ENCODE peak calls at places on chromosomes 1 and 21, in seven cellular contexts. One of them, this sample, is unnamed.

GRCh38 chr1:154972517-154973343 is 1.8 kb upstream of the CKS1B start:
- DNase-seq in AG04450: peak
- DNase-seq in activated effector memory CD4-positive, alpha-beta T cell treated with anti-CD3 and anti-CD28 coated beads, Interleukin-2, amount 50 U/mL, for 16 hours: no peak
- DNase-seq in stimulated activated CD4-positive, alpha-beta T cell treated with anti-CD3 and anti-CD28 coated beads, Interleukin-12 subunit alpha, Interleukin-12 subunit beta, amount 100 ng/mL, for 4 hours: no peak
- DNase-seq in mesothelial cell of epicardium: peak
- DNase-seq in T-helper 17 cell: no peak
- DNase-seq in fibroblast of pulmonary artery: peak
- DNase-seq in this sample: no peak

GRCh38 chr1:244011251-244011650 is 39.8 kb upstream of the ZBTB18 start:
- DNase-seq in T-helper 17 cell: no peak
- DNase-seq in AG04450: peak
- DNase-seq in fibroblast of pulmonary artery: peak
- DNase-seq in stimulated activated CD4-positive, alpha-beta T cell treated with anti-CD3 and anti-CD28 coated beads, Interleukin-12 subunit alpha, Interleukin-12 subunit beta, amount 100 ng/mL, for 4 hours: no peak
- DNase-seq in activated effector memory CD4-positive, alpha-beta T cell treated with anti-CD3 and anti-CD28 coated beads, Interleukin-2, amount 50 U/mL, for 16 hours: no peak
- DNase-seq in mesothelial cell of epicardium: no peak
- DNase-seq in this sample: no peak

GRCh38 chr1:112264553-112264952 is 131.5 kb upstream of the CTTNBP2NL start:
- DNase-seq in T-helper 17 cell: no peak
- DNase-seq in stimulated activated CD4-positive, alpha-beta T cell treated with anti-CD3 and anti-CD28 coated beads, Interleukin-12 subunit alpha, Interleukin-12 subunit beta, amount 100 ng/mL, for 4 hours: no peak
- DNase-seq in fibroblast of pulmonary artery: peak
- DNase-seq in activated effector memory CD4-positive, alpha-beta T cell treated with anti-CD3 and anti-CD28 coated beads, Interleukin-2, amount 50 U/mL, for 16 hours: no peak
- DNase-seq in mesothelial cell of epicardium: no peak
- DNase-seq in AG04450: no peak
- DNase-seq in this sample: no peak

GRCh38 chr1:85061711-85062424 is 13.6 kb upstream of the MCOLN3 start:
- DNase-seq in activated effector memory CD4-positive, alpha-beta T cell treated with anti-CD3 and anti-CD28 coated beads, Interleukin-2, amount 50 U/mL, for 16 hours: peak
- DNase-seq in AG04450: peak
- DNase-seq in stimulated activated CD4-positive, alpha-beta T cell treated with anti-CD3 and anti-CD28 coated beads, Interleukin-12 subunit alpha, Interleukin-12 subunit beta, amount 100 ng/mL, for 4 hours: peak
- DNase-seq in T-helper 17 cell: peak
- DNase-seq in fibroblast of pulmonary artery: peak
- DNase-seq in mesothelial cell of epicardium: peak
- DNase-seq in this sample: peak

GRCh38 chr1:4513326-4514114 is 140.9 kb upstream of the AJAP1 start:
- DNase-seq in mesothelial cell of epicardium: no peak
- DNase-seq in fibroblast of pulmonary artery: no peak
- DNase-seq in stimulated activated CD4-positive, alpha-beta T cell treated with anti-CD3 and anti-CD28 coated beads, Interleukin-12 subunit alpha, Interleukin-12 subunit beta, amount 100 ng/mL, for 4 hours: no peak
- DNase-seq in T-helper 17 cell: no peak
- DNase-seq in AG04450: no peak
- DNase-seq in activated effector memory CD4-positive, alpha-beta T cell treated with anti-CD3 and anti-CD28 coated beads, Interleukin-2, amount 50 U/mL, for 16 hours: no peak
- DNase-seq in this sample: no peak

GRCh38 chr1:69126761-69127160 is 441.0 kb upstream of the LRRC7 start:
- DNase-seq in fibroblast of pulmonary artery: no peak
- DNase-seq in mesothelial cell of epicardium: no peak
- DNase-seq in T-helper 17 cell: no peak
- DNase-seq in stimulated activated CD4-positive, alpha-beta T cell treated with anti-CD3 and anti-CD28 coated beads, Interleukin-12 subunit alpha, Interleukin-12 subunit beta, amount 100 ng/mL, for 4 hours: no peak
- DNase-seq in AG04450: no peak
- DNase-seq in activated effector memory CD4-positive, alpha-beta T cell treated with anti-CD3 and anti-CD28 coated beads, Interleukin-2, amount 50 U/mL, for 16 hours: no peak
- DNase-seq in this sample: no peak

GRCh38 chr21:36487641-36488307 is 7.9 kb upstream of the CLDN14 start:
- DNase-seq in mesothelial cell of epicardium: no peak
- DNase-seq in T-helper 17 cell: no peak
- DNase-seq in fibroblast of pulmonary artery: peak
- DNase-seq in activated effector memory CD4-positive, alpha-beta T cell treated with anti-CD3 and anti-CD28 coated beads, Interleukin-2, amount 50 U/mL, for 16 hours: peak
- DNase-seq in stimulated activated CD4-positive, alpha-beta T cell treated with anti-CD3 and anti-CD28 coated beads, Interleukin-12 subunit alpha, Interleukin-12 subunit beta, amount 100 ng/mL, for 4 hours: no peak
- DNase-seq in AG04450: no peak
- DNase-seq in this sample: no peak

GRCh38 chr1:227428803-227429202 is 110.5 kb upstream of the CDC42BPA start:
- DNase-seq in T-helper 17 cell: no peak
- DNase-seq in fibroblast of pulmonary artery: peak
- DNase-seq in mesothelial cell of epicardium: peak
- DNase-seq in activated effector memory CD4-positive, alpha-beta T cell treated with anti-CD3 and anti-CD28 coated beads, Interleukin-2, amount 50 U/mL, for 16 hours: no peak
- DNase-seq in AG04450: no peak
- DNase-seq in stimulated activated CD4-positive, alpha-beta T cell treated with anti-CD3 and anti-CD28 coated beads, Interleukin-12 subunit alpha, Interleukin-12 subunit beta, amount 100 ng/mL, for 4 hours: no peak
- DNase-seq in this sample: no peak

GRCh38 chr1:16905112-16905855 is 9.5 kb downstream of the RNU1-2 start:
- DNase-seq in fibroblast of pulmonary artery: peak
- DNase-seq in activated effector memory CD4-positive, alpha-beta T cell treated with anti-CD3 and anti-CD28 coated beads, Interleukin-2, amount 50 U/mL, for 16 hours: peak
- DNase-seq in stimulated activated CD4-positive, alpha-beta T cell treated with anti-CD3 and anti-CD28 coated beads, Interleukin-12 subunit alpha, Interleukin-12 subunit beta, amount 100 ng/mL, for 4 hours: peak
- DNase-seq in T-helper 17 cell: no peak
- DNase-seq in AG04450: peak
- DNase-seq in mesothelial cell of epicardium: no peak
- DNase-seq in this sample: no peak

GRCh38 chr1:21362096-21362495 is 71.8 kb upstream of the ECE1 start:
- DNase-seq in fibroblast of pulmonary artery: no peak
- DNase-seq in mesothelial cell of epicardium: no peak
- DNase-seq in T-helper 17 cell: no peak
- DNase-seq in AG04450: no peak
- DNase-seq in stimulated activated CD4-positive, alpha-beta T cell treated with anti-CD3 and anti-CD28 coated beads, Interleukin-12 subunit alpha, Interleukin-12 subunit beta, amount 100 ng/mL, for 4 hours: no peak
- DNase-seq in activated effector memory CD4-positive, alpha-beta T cell treated with anti-CD3 and anti-CD28 coated beads, Interleukin-2, amount 50 U/mL, for 16 hours: no peak
- DNase-seq in this sample: no peak

GRCh38 chr1:163315773-163316374 is 5.9 kb upstream of the NUF2 start:
- DNase-seq in stimulated activated CD4-positive, alpha-beta T cell treated with anti-CD3 and anti-CD28 coated beads, Interleukin-12 subunit alpha, Interleukin-12 subunit beta, amount 100 ng/mL, for 4 hours: peak
- DNase-seq in fibroblast of pulmonary artery: peak
- DNase-seq in mesothelial cell of epicardium: peak
- DNase-seq in activated effector memory CD4-positive, alpha-beta T cell treated with anti-CD3 and anti-CD28 coated beads, Interleukin-2, amount 50 U/mL, for 16 hours: peak
- DNase-seq in T-helper 17 cell: no peak
- DNase-seq in AG04450: no peak
- DNase-seq in this sample: no peak

GRCh38 chr21:46083271-46084040 is 14.5 kb upstream of the COL6A2 start:
- DNase-seq in stimulated activated CD4-positive, alpha-beta T cell treated with anti-CD3 and anti-CD28 coated beads, Interleukin-12 subunit alpha, Interleukin-12 subunit beta, amount 100 ng/mL, for 4 hours: no peak
- DNase-seq in T-helper 17 cell: no peak
- DNase-seq in fibroblast of pulmonary artery: no peak
- DNase-seq in mesothelial cell of epicardium: no peak
- DNase-seq in AG04450: no peak
- DNase-seq in activated effector memory CD4-positive, alpha-beta T cell treated with anti-CD3 and anti-CD28 coated beads, Interleukin-2, amount 50 U/mL, for 16 hours: no peak
- DNase-seq in this sample: no peak

GRCh38 chr1:1109743-1110142 is 6.1 kb downstream of the C1orf159 start:
- DNase-seq in AG04450: no peak
- DNase-seq in mesothelial cell of epicardium: no peak
- DNase-seq in activated effector memory CD4-positive, alpha-beta T cell treated with anti-CD3 and anti-CD28 coated beads, Interleukin-2, amount 50 U/mL, for 16 hours: peak
- DNase-seq in T-helper 17 cell: no peak
- DNase-seq in stimulated activated CD4-positive, alpha-beta T cell treated with anti-CD3 and anti-CD28 coated beads, Interleukin-12 subunit alpha, Interleukin-12 subunit beta, amount 100 ng/mL, for 4 hours: no peak
- DNase-seq in fibroblast of pulmonary artery: no peak
- DNase-seq in this sample: no peak

GRCh38 chr1:42682739-42683529 is 716 bp downstream of the YBX1 start:
- DNase-seq in mesothelial cell of epicardium: peak
- DNase-seq in fibroblast of pulmonary artery: peak
- DNase-seq in T-helper 17 cell: peak
- DNase-seq in AG04450: peak
- DNase-seq in activated effector memory CD4-positive, alpha-beta T cell treated with anti-CD3 and anti-CD28 coated beads, Interleukin-2, amount 50 U/mL, for 16 hours: peak
- DNase-seq in stimulated activated CD4-positive, alpha-beta T cell treated with anti-CD3 and anti-CD28 coated beads, Interleukin-12 subunit alpha, Interleukin-12 subunit beta, amount 100 ng/mL, for 4 hours: peak
- DNase-seq in this sample: peak